ENCODE peak calls at places on chromosome 3, in nine cellular contexts. One of them, this sample, is unnamed.

GRCh38 chr3:156383433-156384025 is 171.4 kb downstream of the SSR3 start:
- ATAC-seq in left ventricle myocardium superior: peak
- ATAC-seq in CD4-positive, alpha-beta T cell: no peak
- ATAC-seq in T-helper 17 cell: no peak
- ATAC-seq in upper lobe of right lung: no peak
- ATAC-seq in activated CD8-positive, alpha-beta T cell treated with anti-CD3 and anti-CD28 coated beads for 36 hours: no peak
- ATAC-seq in activated CD4-positive, CD25-positive, alpha-beta regulatory T cell treated with anti-CD3 and anti-CD28 coated beads, Interleukin-2, amount 50 U/mL, for 24 hours: no peak
- ATAC-seq in pancreas: peak
- ATAC-seq in left cardiac atrium: no peak
- ATAC-seq in this sample: no peak

GRCh38 chr3:193928354-193929209 is 207.4 kb upstream of the HES1 start:
- ATAC-seq in left ventricle myocardium superior: no peak
- ATAC-seq in CD4-positive, alpha-beta T cell: no peak
- ATAC-seq in T-helper 17 cell: no peak
- ATAC-seq in upper lobe of right lung: peak
- ATAC-seq in activated CD8-positive, alpha-beta T cell treated with anti-CD3 and anti-CD28 coated beads for 36 hours: no peak
- ATAC-seq in activated CD4-positive, CD25-positive, alpha-beta regulatory T cell treated with anti-CD3 and anti-CD28 coated beads, Interleukin-2, amount 50 U/mL, for 24 hours: no peak
- ATAC-seq in pancreas: peak
- ATAC-seq in left cardiac atrium: no peak
- ATAC-seq in this sample: peak

GRCh38 chr3:131903988-131904415 is 130.8 kb downstream of the CPNE4 start:
- ATAC-seq in left ventricle myocardium superior: no peak
- ATAC-seq in CD4-positive, alpha-beta T cell: no peak
- ATAC-seq in T-helper 17 cell: no peak
- ATAC-seq in upper lobe of right lung: no peak
- ATAC-seq in activated CD8-positive, alpha-beta T cell treated with anti-CD3 and anti-CD28 coated beads for 36 hours: no peak
- ATAC-seq in activated CD4-positive, CD25-positive, alpha-beta regulatory T cell treated with anti-CD3 and anti-CD28 coated beads, Interleukin-2, amount 50 U/mL, for 24 hours: no peak
- ATAC-seq in pancreas: peak
- ATAC-seq in left cardiac atrium: no peak
- ATAC-seq in this sample: no peak

GRCh38 chr3:87333393-87333892 is 57.1 kb upstream of the POU1F1 start:
- ATAC-seq in left ventricle myocardium superior: no peak
- ATAC-seq in CD4-positive, alpha-beta T cell: no peak
- ATAC-seq in T-helper 17 cell: peak
- ATAC-seq in upper lobe of right lung: peak
- ATAC-seq in activated CD8-positive, alpha-beta T cell treated with anti-CD3 and anti-CD28 coated beads for 36 hours: peak
- ATAC-seq in activated CD4-positive, CD25-positive, alpha-beta regulatory T cell treated with anti-CD3 and anti-CD28 coated beads, Interleukin-2, amount 50 U/mL, for 24 hours: peak
- ATAC-seq in pancreas: peak
- ATAC-seq in left cardiac atrium: no peak
- ATAC-seq in this sample: peak

GRCh38 chr3:67947808-67948508 is 293.5 kb upstream of the SUCLG2 start:
- ATAC-seq in left ventricle myocardium superior: no peak
- ATAC-seq in CD4-positive, alpha-beta T cell: peak
- ATAC-seq in T-helper 17 cell: peak
- ATAC-seq in upper lobe of right lung: no peak
- ATAC-seq in activated CD8-positive, alpha-beta T cell treated with anti-CD3 and anti-CD28 coated beads for 36 hours: peak
- ATAC-seq in activated CD4-positive, CD25-positive, alpha-beta regulatory T cell treated with anti-CD3 and anti-CD28 coated beads, Interleukin-2, amount 50 U/mL, for 24 hours: peak
- ATAC-seq in pancreas: no peak
- ATAC-seq in left cardiac atrium: no peak
- ATAC-seq in this sample: no peak

GRCh38 chr3:162994165-162994564 is 1497.6 kb downstream of the OTOL1 start:
- ATAC-seq in left ventricle myocardium superior: no peak
- ATAC-seq in CD4-positive, alpha-beta T cell: no peak
- ATAC-seq in T-helper 17 cell: no peak
- ATAC-seq in upper lobe of right lung: no peak
- ATAC-seq in activated CD8-positive, alpha-beta T cell treated with anti-CD3 and anti-CD28 coated beads for 36 hours: no peak
- ATAC-seq in activated CD4-positive, CD25-positive, alpha-beta regulatory T cell treated with anti-CD3 and anti-CD28 coated beads, Interleukin-2, amount 50 U/mL, for 24 hours: no peak
- ATAC-seq in pancreas: no peak
- ATAC-seq in left cardiac atrium: no peak
- ATAC-seq in this sample: no peak

GRCh38 chr3:169694117-169694516 is 30.6 kb upstream of the MECOM start:
- ATAC-seq in left ventricle myocardium superior: peak
- ATAC-seq in CD4-positive, alpha-beta T cell: no peak
- ATAC-seq in T-helper 17 cell: no peak
- ATAC-seq in upper lobe of right lung: no peak
- ATAC-seq in activated CD8-positive, alpha-beta T cell treated with anti-CD3 and anti-CD28 coated beads for 36 hours: no peak
- ATAC-seq in activated CD4-positive, CD25-positive, alpha-beta regulatory T cell treated with anti-CD3 and anti-CD28 coated beads, Interleukin-2, amount 50 U/mL, for 24 hours: no peak
- ATAC-seq in pancreas: no peak
- ATAC-seq in left cardiac atrium: peak
- ATAC-seq in this sample: no peak

GRCh38 chr3:46889381-46890110 is 12.0 kb downstream of the PTH1R start:
- ATAC-seq in left ventricle myocardium superior: peak
- ATAC-seq in CD4-positive, alpha-beta T cell: no peak
- ATAC-seq in T-helper 17 cell: no peak
- ATAC-seq in upper lobe of right lung: no peak
- ATAC-seq in activated CD8-positive, alpha-beta T cell treated with anti-CD3 and anti-CD28 coated beads for 36 hours: no peak
- ATAC-seq in activated CD4-positive, CD25-positive, alpha-beta regulatory T cell treated with anti-CD3 and anti-CD28 coated beads, Interleukin-2, amount 50 U/mL, for 24 hours: no peak
- ATAC-seq in pancreas: no peak
- ATAC-seq in left cardiac atrium: no peak
- ATAC-seq in this sample: no peak

GRCh38 chr3:78848392-78849288 is 919.2 kb downstream of the ROBO1 start:
- ATAC-seq in left ventricle myocardium superior: no peak
- ATAC-seq in CD4-positive, alpha-beta T cell: no peak
- ATAC-seq in T-helper 17 cell: no peak
- ATAC-seq in upper lobe of right lung: peak
- ATAC-seq in activated CD8-positive, alpha-beta T cell treated with anti-CD3 and anti-CD28 coated beads for 36 hours: no peak
- ATAC-seq in activated CD4-positive, CD25-positive, alpha-beta regulatory T cell treated with anti-CD3 and anti-CD28 coated beads, Interleukin-2, amount 50 U/mL, for 24 hours: no peak
- ATAC-seq in pancreas: no peak
- ATAC-seq in left cardiac atrium: no peak
- ATAC-seq in this sample: no peak

This sample was measured in esophagus mucosa.